ENCODE peak calls at places on chromosomes 16 and 17, in four cellular contexts. One of them, this sample, is unnamed.

GRCh38 chr16:86906608-86907007 is 328.3 kb downstream of the FOXL1 start:
- DNase-seq in CD8-positive, alpha-beta T cell: no peak
- DNase-seq in bronchial epithelial cell: no peak
- DNase-seq in GM13977: no peak
- DNase-seq in this sample: peak; percentile 95

GRCh38 chr16:69482410-69482951 is 58.1 kb downstream of the CYB5B start:
- DNase-seq in bronchial epithelial cell: no peak
- DNase-seq in GM13977: no peak
- DNase-seq in CD8-positive, alpha-beta T cell: no peak
- DNase-seq in this sample: peak; percentile 57

GRCh38 chr16:70438325-70438982 is 446 bp downstream of the ST3GAL2 start:
- DNase-seq in GM13977: peak; percentile 17
- DNase-seq in bronchial epithelial cell: no peak
- DNase-seq in CD8-positive, alpha-beta T cell: no peak
- DNase-seq in this sample: no peak

GRCh38 chr16:13453938-13454553 is 465.9 kb upstream of the ERCC4 start:
- DNase-seq in GM13977: peak; percentile 34
- DNase-seq in bronchial epithelial cell: peak; percentile 13
- DNase-seq in CD8-positive, alpha-beta T cell: no peak
- DNase-seq in this sample: peak; percentile 7

GRCh38 chr16:27364493-27365141 is 37.4 kb upstream of the IL21R start:
- DNase-seq in GM13977: no peak
- DNase-seq in bronchial epithelial cell: peak; percentile 86
- DNase-seq in CD8-positive, alpha-beta T cell: no peak
- DNase-seq in this sample: no peak

GRCh38 chr16:71895679-71896385 is 501 bp downstream of the IST1 start:
- DNase-seq in CD8-positive, alpha-beta T cell: peak; percentile 35
- DNase-seq in bronchial epithelial cell: peak; percentile 26
- DNase-seq in GM13977: peak; percentile 50
- DNase-seq in this sample: peak; percentile 60

GRCh38 chr17:78281249-78281865 is 49.9 kb downstream of the TMEM235 start:
- DNase-seq in bronchial epithelial cell: no peak
- DNase-seq in GM13977: no peak
- DNase-seq in CD8-positive, alpha-beta T cell: no peak
- DNase-seq in this sample: no peak

GRCh38 chr16:4891097-4891885 is 44.0 kb downstream of the UBN1 start:
- DNase-seq in bronchial epithelial cell: no peak
- DNase-seq in GM13977: no peak
- DNase-seq in CD8-positive, alpha-beta T cell: no peak
- DNase-seq in this sample: no peak

GRCh38 chr16:86364653-86365380 is 145.5 kb upstream of the FOXF1 start:
- DNase-seq in CD8-positive, alpha-beta T cell: no peak
- DNase-seq in GM13977: no peak
- DNase-seq in bronchial epithelial cell: no peak
- DNase-seq in this sample: no peak

GRCh38 chr16:87233928-87234327 is 83.3 kb downstream of the C16orf95 start:
- DNase-seq in CD8-positive, alpha-beta T cell: no peak
- DNase-seq in bronchial epithelial cell: no peak
- DNase-seq in GM13977: no peak
- DNase-seq in this sample: peak; percentile 30

GRCh38 chr17:4509402-4509801 is 10.7 kb downstream of the SPNS2 start:
- DNase-seq in CD8-positive, alpha-beta T cell: peak; percentile 26
- DNase-seq in bronchial epithelial cell: no peak
- DNase-seq in GM13977: peak; percentile 75
- DNase-seq in this sample: no peak

GRCh38 chr16:48870141-48870540 is 260.2 kb upstream of the N4BP1 start:
- DNase-seq in CD8-positive, alpha-beta T cell: no peak
- DNase-seq in GM13977: no peak
- DNase-seq in bronchial epithelial cell: no peak
- DNase-seq in this sample: no peak

GRCh38 chr17:68459030-68459376 is 1.7 kb upstream of the WIPI1 start:
- DNase-seq in CD8-positive, alpha-beta T cell: no peak
- DNase-seq in bronchial epithelial cell: no peak
- DNase-seq in GM13977: no peak
- DNase-seq in this sample: no peak

GRCh38 chr17:1056761-1057160 is 59.8 kb downstream of the TIMM22 start:
- DNase-seq in CD8-positive, alpha-beta T cell: no peak
- DNase-seq in GM13977: no peak
- DNase-seq in bronchial epithelial cell: no peak
- DNase-seq in this sample: no peak

GRCh38 chr16:60605176-60605575 is 1431.1 kb downstream of the CDH8 start:
- DNase-seq in CD8-positive, alpha-beta T cell: no peak
- DNase-seq in bronchial epithelial cell: no peak
- DNase-seq in GM13977: no peak
- DNase-seq in this sample: no peak

GRCh38 chr16:72134507-72134906 is 37.4 kb downstream of the PMFBP1 start:
- DNase-seq in GM13977: no peak
- DNase-seq in bronchial epithelial cell: no peak
- DNase-seq in CD8-positive, alpha-beta T cell: no peak
- DNase-seq in this sample: no peak

GRCh38 chr16:13957197-13958078 is 37.5 kb downstream of the ERCC4 start:
- DNase-seq in bronchial epithelial cell: peak; percentile 95
- DNase-seq in GM13977: peak; percentile 49
- DNase-seq in CD8-positive, alpha-beta T cell: no peak
- DNase-seq in this sample: peak; percentile 97

GRCh38 chr17:64172510-64172909 is 42.6 kb upstream of the ERN1 start:
- DNase-seq in CD8-positive, alpha-beta T cell: no peak
- DNase-seq in GM13977: no peak
- DNase-seq in bronchial epithelial cell: no peak
- DNase-seq in this sample: no peak
- TF ChIP-seq CTCF in CD8-positive, alpha-beta T cell: no peak
- TF ChIP-seq CTCF in GM13977: no peak
- TF ChIP-seq CTCF in bronchial epithelial cell: no peak
- TF ChIP-seq CTCF in this sample: no peak

GRCh38 chr17:63478814-63479494 is 2.1 kb downstream of the ACE start:
- DNase-seq in CD8-positive, alpha-beta T cell: peak; percentile 75
- DNase-seq in GM13977: peak; percentile 94
- DNase-seq in bronchial epithelial cell: peak; percentile 85
- DNase-seq in this sample: peak; percentile 86
- TF ChIP-seq CTCF in CD8-positive, alpha-beta T cell: peak; percentile 61
- TF ChIP-seq CTCF in GM13977: peak; percentile 94
- TF ChIP-seq CTCF in bronchial epithelial cell: peak; percentile 97
- TF ChIP-seq CTCF in this sample: peak; percentile 89

DNA sequence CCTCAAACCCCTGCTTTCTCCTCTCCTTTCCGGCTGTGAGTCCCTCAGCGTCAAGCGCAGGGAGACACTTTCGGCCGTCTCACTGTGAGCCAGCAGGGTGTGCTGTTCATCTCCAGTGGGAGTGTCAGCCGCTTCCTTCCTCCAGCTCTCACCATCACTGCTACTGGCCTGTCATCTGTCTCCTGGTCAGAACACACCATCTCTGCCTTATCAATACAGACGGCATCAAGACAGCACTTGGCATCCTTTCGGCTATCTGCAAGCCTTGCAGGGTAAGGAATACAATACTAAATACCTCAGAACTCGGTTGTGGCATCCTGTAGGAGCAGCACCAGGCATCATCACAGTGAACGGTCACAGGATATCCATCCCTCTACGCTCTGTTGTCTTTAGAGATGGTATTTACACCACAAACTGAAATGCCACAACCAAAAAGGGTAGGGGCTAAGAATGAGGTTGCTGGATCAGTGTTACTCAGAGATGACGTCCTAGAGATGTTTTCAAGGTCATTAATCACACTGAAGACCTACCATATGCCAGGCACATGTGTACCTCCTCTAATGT is 20.7 kb upstream of the CMTM4 start:
- DNase-seq in CD8-positive, alpha-beta T cell: no peak
- DNase-seq in GM13977: no peak
- DNase-seq in bronchial epithelial cell: no peak
- DNase-seq in this sample: peak; percentile 54
- TF ChIP-seq CTCF in CD8-positive, alpha-beta T cell: no peak
- TF ChIP-seq CTCF in GM13977: peak; percentile 40
- TF ChIP-seq CTCF in bronchial epithelial cell: peak; percentile 48
- TF ChIP-seq CTCF in this sample: peak; percentile 79

DNA sequence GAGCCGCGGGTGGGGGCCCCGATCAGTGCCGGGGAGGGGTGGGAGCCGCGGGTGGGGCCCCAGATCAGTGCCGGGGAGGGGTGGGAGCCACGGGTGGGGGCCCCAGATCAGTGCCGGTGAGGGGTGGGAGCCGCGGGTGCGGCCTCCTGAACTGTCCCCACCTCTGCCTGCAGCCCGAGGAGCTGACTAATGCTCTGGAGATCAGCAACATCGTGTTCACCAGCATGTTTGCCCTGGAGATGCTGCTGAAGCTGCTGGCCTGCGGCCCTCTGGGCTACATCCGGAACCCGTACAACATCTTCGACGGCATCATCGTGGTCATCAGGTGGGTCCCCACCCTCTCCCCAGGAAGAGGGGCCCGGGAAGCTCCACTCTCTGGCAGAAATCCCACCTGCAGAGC is 20.1 kb downstream of the TPSG1 start:
- DNase-seq in GM13977: no peak
- DNase-seq in CD8-positive, alpha-beta T cell: no peak
- DNase-seq in bronchial epithelial cell: no peak
- DNase-seq in this sample: no peak
- TF ChIP-seq CTCF in GM13977: no peak
- TF ChIP-seq CTCF in CD8-positive, alpha-beta T cell: no peak
- TF ChIP-seq CTCF in bronchial epithelial cell: no peak
- TF ChIP-seq CTCF in this sample: no peak

DNA sequence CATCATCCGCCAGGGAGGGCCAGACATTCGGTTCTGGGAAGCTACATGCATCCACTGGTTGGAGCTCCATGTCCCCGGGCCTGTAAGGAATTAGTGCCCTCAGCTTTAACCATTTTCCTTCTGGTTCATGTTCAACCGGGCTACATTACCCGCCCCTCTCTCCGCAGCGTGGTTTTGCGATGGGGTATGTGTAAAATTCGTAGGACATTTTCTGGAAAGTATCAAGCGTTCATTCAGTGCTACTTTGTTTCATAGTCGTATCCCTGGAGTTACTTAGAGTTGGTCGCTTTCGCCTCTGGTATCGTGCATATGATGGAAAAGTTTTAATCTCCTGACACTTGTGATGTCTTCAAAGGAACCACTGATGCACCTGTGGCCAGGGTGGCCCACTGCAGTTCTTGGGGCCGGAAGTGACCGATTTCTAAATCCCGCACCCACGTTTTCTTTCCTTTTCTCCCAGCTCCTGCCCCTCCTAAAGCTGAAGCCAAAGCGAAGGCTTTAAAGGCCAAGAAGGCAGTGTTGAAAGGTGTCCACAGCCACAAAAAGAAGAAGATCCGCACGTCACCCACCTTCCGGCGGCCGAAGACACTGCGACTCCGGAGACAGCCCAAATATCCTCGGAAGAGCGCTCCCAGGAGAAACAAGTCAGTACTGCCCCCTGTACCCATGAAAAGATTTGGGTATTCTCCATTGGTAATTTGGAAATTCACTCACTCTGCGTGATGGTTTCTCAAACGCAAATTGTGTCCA is 637 bp downstream of the RPL23A start:
- DNase-seq in CD8-positive, alpha-beta T cell: peak; percentile 19
- DNase-seq in GM13977: no peak
- DNase-seq in bronchial epithelial cell: no peak
- DNase-seq in this sample: no peak
- TF ChIP-seq CTCF in CD8-positive, alpha-beta T cell: no peak
- TF ChIP-seq CTCF in GM13977: peak; percentile 3
- TF ChIP-seq CTCF in bronchial epithelial cell: peak; percentile 5
- TF ChIP-seq CTCF in this sample: peak; percentile 17

GRCh38 chr17:39943702-39944392 is 16.3 kb downstream of the LRRC3C start:
- DNase-seq in CD8-positive, alpha-beta T cell: no peak
- DNase-seq in GM13977: no peak
- DNase-seq in bronchial epithelial cell: no peak
- DNase-seq in this sample: no peak

GRCh38 chr17:39942076-39942475 is 14.5 kb downstream of the LRRC3C start:
- DNase-seq in bronchial epithelial cell: no peak
- DNase-seq in GM13977: no peak
- DNase-seq in CD8-positive, alpha-beta T cell: no peak
- DNase-seq in this sample: no peak

GRCh38 chr17:39946551-39947330 is 16.1 kb upstream of the GSDMA start:
- DNase-seq in GM13977: no peak
- DNase-seq in CD8-positive, alpha-beta T cell: no peak
- DNase-seq in bronchial epithelial cell: peak; percentile 74
- DNase-seq in this sample: no peak

GRCh38 chr17:39939588-39940419 is 12.3 kb downstream of the LRRC3C start:
- DNase-seq in CD8-positive, alpha-beta T cell: peak; percentile 25
- DNase-seq in GM13977: peak; percentile 75
- DNase-seq in bronchial epithelial cell: peak; percentile 75
- DNase-seq in this sample: peak; percentile 90

DNA sequence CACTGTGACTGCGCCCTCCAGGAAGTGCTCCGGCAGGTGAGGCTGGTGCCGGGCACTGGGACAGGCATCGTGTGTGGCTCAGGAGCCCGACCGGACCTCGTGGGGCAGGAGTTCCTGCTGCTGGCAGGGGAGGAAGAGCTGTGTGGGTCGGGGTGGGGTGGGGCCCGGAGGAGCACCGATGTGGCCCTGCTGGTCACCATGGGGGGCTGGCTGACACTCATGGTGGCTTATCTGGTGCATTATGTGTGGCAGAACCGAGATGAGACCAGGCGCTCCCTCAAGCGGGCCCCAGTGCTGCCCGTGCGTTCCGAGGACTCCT is 16.8 kb downstream of the LRRC3C start:
- DNase-seq in GM13977: no peak
- DNase-seq in CD8-positive, alpha-beta T cell: no peak
- DNase-seq in bronchial epithelial cell: no peak
- DNase-seq in this sample: no peak
- TF ChIP-seq CTCF in GM13977: no peak
- TF ChIP-seq CTCF in CD8-positive, alpha-beta T cell: no peak
- TF ChIP-seq CTCF in bronchial epithelial cell: no peak
- TF ChIP-seq CTCF in this sample: no peak

DNA sequence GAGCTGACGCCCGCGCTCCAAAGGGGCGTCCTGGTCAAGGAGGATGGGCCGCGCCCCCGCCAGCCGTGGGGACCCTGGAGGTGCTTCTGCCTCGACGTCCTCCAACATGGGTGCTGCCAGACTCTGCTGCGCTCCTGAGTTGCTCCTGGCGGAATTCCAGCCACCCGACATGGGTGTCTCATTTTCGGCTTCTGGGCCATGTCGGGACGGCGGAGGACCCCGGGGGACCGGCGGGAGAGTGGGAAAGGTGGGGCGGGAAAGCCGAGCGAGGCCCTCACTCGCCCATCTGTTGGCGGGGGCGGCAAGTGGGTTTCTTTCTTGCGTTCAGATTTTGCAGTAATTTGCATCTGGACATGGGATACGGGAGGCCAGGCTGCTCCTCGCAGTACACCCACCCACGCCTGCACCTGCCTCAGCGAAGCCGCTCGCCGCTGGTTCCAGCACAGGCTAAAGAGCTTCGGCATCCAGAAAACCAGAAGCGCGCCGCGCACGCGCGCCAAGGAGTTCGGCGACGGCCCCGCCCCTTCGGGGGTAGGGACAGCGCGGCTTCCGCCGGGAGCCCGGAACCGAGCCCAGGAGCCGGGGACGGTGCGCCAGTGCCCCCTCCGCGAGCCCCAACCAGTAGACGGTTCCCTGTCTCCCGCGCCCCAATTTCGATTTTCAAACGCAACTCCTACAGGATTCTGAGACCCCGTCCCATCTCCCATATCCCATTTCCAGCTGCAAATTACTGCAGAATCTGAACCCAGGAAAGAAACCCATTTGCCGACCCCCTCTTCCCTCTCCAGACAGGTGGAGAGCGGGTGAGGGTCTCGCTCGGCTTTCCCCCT is at the start of gene ARMC7:
- DNase-seq in GM13977: peak; percentile 96
- DNase-seq in CD8-positive, alpha-beta T cell: peak; percentile 92
- DNase-seq in bronchial epithelial cell: peak; percentile 67
- DNase-seq in this sample: peak; percentile 79
- TF ChIP-seq CTCF in GM13977: no peak
- TF ChIP-seq CTCF in CD8-positive, alpha-beta T cell: no peak
- TF ChIP-seq CTCF in bronchial epithelial cell: peak; percentile 4
- TF ChIP-seq CTCF in this sample: no peak